ENCODE peak calls at places on chromosomes 1 and 21, in four cellular contexts. Y is CD8-positive, alpha-beta T cell; M is effector memory CD4-positive, alpha-beta T cell; G is neuronal stem cell. R is an unnamed sample.

GRCh38 chr1:9231648-9232332 is 2.8 kb upstream of the H6PD start:
- DNase-seq in G (no peak), Y (no peak), M (no peak), R (no peak)

GRCh38 chr21:45869121-45870007 is 112.2 kb upstream of the COL6A1 start:
- DNase-seq in Y (no peak), M (no peak), G (no peak), R (no peak)

GRCh38 chr1:200981278-200981677 is 42.2 kb downstream of the KIF21B start:
- DNase-seq in M (no peak), G (no peak), Y (no peak), R (no peak)

GRCh38 chr1:172909606-172910326 is 141.0 kb downstream of the TNFSF18 start:
- DNase-seq in G (no peak), Y (no peak), M (no peak), R (no peak)

GRCh38 chr1:70745199-70745598 is 302.4 kb downstream of the PTGER3 start:
- DNase-seq in G (no peak), Y (no peak), M (no peak), R (no peak)

GRCh38 chr1:246724001-246724724 is at the start of gene SCCPDH:
- DNase-seq in M (peak; percentile 8), Y (peak; percentile 39), G (peak; percentile 67), R (peak; percentile 36)

GRCh38 chr1:224123136-224123535 is 9.2 kb downstream of the FBXO28 start:
- DNase-seq in Y (no peak), M (no peak), G (no peak), R (no peak)

GRCh38 chr1:18256318-18257235 is 149.0 kb downstream of the IGSF21 start:
- DNase-seq in M (no peak), Y (no peak), G (peak; percentile 87), R (no peak)

GRCh38 chr1:14215151-14215550 is 383.3 kb upstream of the KAZN start:
- DNase-seq in G (no peak), Y (no peak), M (no peak), R (no peak)

GRCh38 chr1:226110249-226111108 is 48.0 kb downstream of the H3-3A start:
- DNase-seq in G (peak; percentile 53), M (peak; percentile 25), Y (peak; percentile 24), R (no peak)

GRCh38 chr1:229225331-229225782 is 45.6 kb upstream of the RAB4A start:
- DNase-seq in Y (no peak), G (no peak), M (no peak), R (no peak)

GRCh38 chr1:25212725-25213124 is 19.6 kb downstream of the SYF2 start:
- DNase-seq in M (no peak), Y (no peak), G (no peak), R (no peak)

GRCh38 chr1:244362481-244362880 is 89.2 kb downstream of the ADSS2 start:
- DNase-seq in Y (no peak), M (no peak), G (no peak), R (no peak)

GRCh38 chr21:15241997-15242767 is 177.4 kb upstream of the NRIP1 start:
- DNase-seq in Y (no peak), G (no peak), M (no peak), R (no peak)

GRCh38 chr1:113074237-113074636 is 1.2 kb downstream of the LRIG2 start:
- DNase-seq in G (no peak), M (no peak), Y (no peak), R (no peak)

GRCh38 chr1:241972703-241973375 is 15.3 kb downstream of the BECN2 start:
- DNase-seq in Y (no peak), M (no peak), G (peak; percentile 77), R (no peak)

GRCh38 chr1:195851804-195852203 is 756.4 kb downstream of the KCNT2 start:
- DNase-seq in Y (no peak), M (no peak), G (no peak), R (no peak)

GRCh38 chr21:42079939-42080787 is 9.0 kb downstream of the UMODL1 start:
- DNase-seq in G (no peak), Y (no peak), M (no peak), R (no peak)

GRCh38 chr1:65176071-65176470 is 28.1 kb downstream of the AK4 start:
- DNase-seq in M (no peak), Y (no peak), G (no peak), R (no peak)

GRCh38 chr1:111503585-111504060 is at the start of the genes ADORA3 and TMIGD3:
- DNase-seq in M (no peak), Y (no peak), G (no peak), R (no peak)

GRCh38 chr1:165891461-165891860 is 64.0 kb downstream of the UCK2 start:
- DNase-seq in M (no peak), Y (no peak), G (no peak), R (no peak)

GRCh38 chr21:32702702-32703101 is 25.1 kb downstream of the SYNJ1 start:
- DNase-seq in G (no peak), M (no peak), Y (no peak), R (no peak)

GRCh38 chr1:25562101-25562927 is 18.9 kb downstream of the LDLRAP1 start:
- DNase-seq in G (no peak), Y (peak; percentile 70), M (peak; percentile 75), R (no peak)

GRCh38 chr1:34378968-34379729 is 202.4 kb downstream of the C1orf94 start:
- DNase-seq in M (no peak), G (no peak), Y (no peak), R (no peak)

GRCh38 chr1:246679211-246680177 is 44.7 kb upstream of the SCCPDH start:
- DNase-seq in M (no peak), Y (no peak), G (no peak), R (no peak)

GRCh38 chr1:117166076-117166475 is 44.5 kb upstream of the TRIM45 start:
- DNase-seq in G (no peak), Y (no peak), M (no peak), R (no peak)

GRCh38 chr1:66493731-66494130 is 40.2 kb upstream of the SGIP1 start:
- DNase-seq in Y (no peak), M (no peak), G (no peak), R (no peak)

GRCh38 chr1:164610528-164611222 is 51.7 kb downstream of the PBX1 start:
- DNase-seq in G (no peak), M (no peak), Y (no peak), R (no peak)

GRCh38 chr1:18668750-18669404 is 38.2 kb downstream of the PAX7 start:
- DNase-seq in G (no peak), Y (no peak), M (no peak), R (no peak)

GRCh38 chr1:234564035-234565029 is 45.6 kb downstream of the IRF2BP2 start:
- DNase-seq in Y (no peak), G (no peak), M (no peak), R (no peak)

GRCh38 chr1:6471086-6471841 is 5.3 kb upstream of the TNFRSF25 start:
- DNase-seq in Y (no peak), M (no peak), G (no peak), R (no peak)

DNA sequence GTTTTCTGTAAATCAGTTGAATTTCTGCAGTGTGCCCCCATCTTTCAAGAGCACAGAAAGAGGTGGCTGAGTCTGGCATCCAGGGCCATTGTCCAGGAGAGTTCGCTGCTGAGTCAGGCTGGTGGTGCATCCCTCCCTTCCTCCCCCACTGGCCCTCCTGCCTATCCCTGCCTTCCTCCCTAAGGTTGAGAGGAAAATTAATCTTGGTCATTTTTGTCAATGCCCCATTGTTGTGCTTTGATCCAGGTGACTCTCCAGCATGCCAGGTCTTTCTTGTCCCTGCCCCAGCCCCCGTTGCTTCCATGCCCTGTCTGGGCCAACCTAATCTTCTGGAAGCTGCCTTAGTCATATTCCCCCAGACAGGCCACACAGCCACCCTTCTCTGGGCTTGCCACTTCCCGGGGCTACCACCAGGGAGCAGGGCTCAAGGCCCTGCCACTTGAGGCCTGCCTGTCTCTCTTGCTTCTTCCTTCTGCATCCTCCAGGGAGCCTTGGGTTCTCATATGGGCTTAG is 26.6 kb downstream of the PROK1 start:
- DNase-seq in M (no peak), G (no peak), Y (no peak), R (no peak)
- H3K27ac ChIP-seq in M (no peak overlapping the region), G (no peak overlapping the region), Y (no peak overlapping the region), R (no peak overlapping the region)

GRCh38 chr1:23545851-23546250 is 13.4 kb downstream of the ID3 start:
- DNase-seq in G (no peak), M (no peak), Y (no peak), R (no peak)
- H3K4me1 ChIP-seq in G (peaks cover 11% of the 10 kb centered on the region), M (no peaks in the 10 kb centered on the region), Y (no peaks in the 10 kb centered on the region), R (peaks cover 15% of the 10 kb centered on the region)

GRCh38 chr1:119714583-119714982 is 2.8 kb downstream of the PHGDH start:
- DNase-seq in M (no peak), Y (no peak), G (no peak), R (no peak)

GRCh38 chr1:119713538-119714456 is 2.1 kb downstream of the PHGDH start:
- DNase-seq in G (peak; percentile 45), Y (no peak), M (no peak), R (no peak)

GRCh38 chr1:119712342-119713038 is 756 bp downstream of the PHGDH start:
- DNase-seq in M (no peak), G (peak; percentile 65), Y (no peak), R (peak; percentile 70)

GRCh38 chr1:119711804-119712341 is at the start of gene PHGDH:
- DNase-seq in M (no peak), G (peak; percentile 73), Y (no peak), R (peak; percentile 57)

DNA sequence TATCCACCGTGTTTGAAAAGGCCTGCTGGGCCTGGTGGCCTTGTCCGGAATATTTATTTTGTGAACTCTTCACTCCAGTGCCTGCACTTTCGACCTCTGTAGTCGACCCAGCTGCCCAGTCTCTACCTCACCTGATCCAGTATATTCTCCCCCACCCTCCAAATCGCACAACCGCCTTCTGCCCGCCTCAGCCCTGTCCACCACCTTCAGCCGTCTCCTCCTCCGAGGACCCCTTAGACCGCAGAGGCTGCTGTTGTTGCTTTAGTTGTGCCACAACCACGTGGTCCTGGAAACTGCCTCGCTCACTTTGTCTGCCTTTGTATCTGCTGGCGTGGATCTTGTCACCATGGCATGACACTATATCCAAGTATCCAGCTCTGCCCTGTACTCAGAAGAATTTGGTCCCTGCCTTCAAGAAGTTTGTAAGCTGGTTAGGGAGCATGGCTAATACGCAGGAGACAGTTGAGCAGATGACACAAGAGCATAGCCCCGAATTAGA is 1.4 kb downstream of the PHGDH start:
- DNase-seq in Y (no peak), M (no peak), G (peak; percentile 20), R (no peak)
- H3K4me3 ChIP-seq in Y (peak overlapping the region; percentile 92), M (no peak overlapping the region), G (peak overlapping the region; percentile 93), R (peak overlapping the region; percentile 49)

GRCh38 chr1:115767403-115767802 is 1.1 kb downstream of the CASQ2 start:
- DNase-seq in Y (no peak), G (no peak), M (no peak), R (no peak)
- H3K27ac ChIP-seq in Y (no peak overlapping the region), G (no peak overlapping the region), M (no peak overlapping the region), R (no peak overlapping the region)

DNA sequence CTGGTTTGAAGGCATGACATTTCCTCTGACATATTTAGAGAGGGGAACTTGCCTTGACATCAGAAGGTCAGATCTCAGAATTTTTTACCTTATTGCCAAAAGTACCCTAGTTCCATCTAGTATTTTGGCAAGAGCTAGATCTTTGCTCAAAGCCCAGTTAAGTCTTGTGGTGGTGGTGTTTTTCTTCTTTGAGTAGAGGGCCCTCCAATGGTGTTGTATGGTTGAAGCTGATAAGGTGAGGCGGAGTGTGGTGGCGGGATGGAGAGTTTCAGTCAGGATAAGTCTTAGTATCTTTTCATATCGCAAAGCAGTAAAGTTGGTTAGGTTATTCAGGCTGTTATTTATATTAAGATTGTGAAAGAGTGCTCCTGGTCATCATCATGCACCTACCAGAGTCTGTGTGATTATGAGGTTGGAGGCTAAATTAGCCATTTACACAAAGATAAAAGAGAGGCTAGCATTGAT is 20.1 kb upstream of the MACF1 start:
- DNase-seq in Y (no peak), M (no peak), G (no peak), R (no peak)
- H3K4me1 ChIP-seq in Y (peaks cover 20% of the 10 kb centered on the region), M (peaks cover 20% of the 10 kb centered on the region), G (peaks cover 4% of the 10 kb centered on the region), R (peaks cover 6% of the 10 kb centered on the region)

GRCh38 chr1:160400284-160400645 is at the start of gene VANGL2:
- DNase-seq in Y (no peak), G (peak; percentile 93), M (no peak), R (peak; percentile 47)
- H3K4me3 ChIP-seq in Y (peak within 1 kb of the TSS; percentile 54), G (peak within 1 kb of the TSS; percentile 86), M (peak within 1 kb of the TSS; percentile 61), R (peak within 1 kb of the TSS; percentile 62)